ENCODE peak calls at places on chromosomes 7 and 10, in eight cellular contexts. N, T, D, H, M, V, X and Q are unnamed samples.

GRCh38 chr7:31440511-31440910 is 73.4 kb upstream of the ITPRID1 start:
- DNase-seq in V (no peak), M (no peak), D (no peak), X (no peak), T (no peak), N (no peak), H (no peak), Q (no peak)

GRCh38 chr7:47148541-47149207 is 433.2 kb downstream of the TNS3 start:
- DNase-seq in M (no peak), T (no peak), D (no peak), X (no peak), V (no peak), N (no peak), H (no peak), Q (no peak)

GRCh38 chr10:17675638-17676037 is 31.7 kb downstream of the STAM start:
- DNase-seq in N (no peak), M (no peak), V (no peak), X (no peak), T (no peak), D (no peak), H (no peak), Q (no peak)

GRCh38 chr7:13414661-13415105 is 574.8 kb downstream of the ETV1 start:
- DNase-seq in V (no peak), M (peak), X (no peak), H (peak), T (no peak), N (no peak), D (no peak), Q (no peak)

GRCh38 chr7:776992-777520 is 50.0 kb upstream of the PRKAR1B start:
- DNase-seq in M (no peak), N (no peak), D (no peak), X (no peak), T (no peak), H (no peak), V (no peak), Q (no peak)

GRCh38 chr10:72612203-72612826 is 13.6 kb downstream of the MICU1 start:
- DNase-seq in H (peak), N (no peak), D (no peak), M (no peak), V (peak), X (no peak), T (no peak), Q (peak)

GRCh38 chr7:24732646-24733413 is 24.4 kb downstream of the GSDME start:
- DNase-seq in D (peak), M (peak), N (no peak), X (no peak), V (no peak), T (no peak), H (peak), Q (peak)

GRCh38 chr10:64191304-64191703 is 670.1 kb downstream of the REEP3 start:
- DNase-seq in T (no peak), X (no peak), V (peak), M (no peak), D (no peak), H (no peak), N (no peak), Q (no peak)

DNA sequence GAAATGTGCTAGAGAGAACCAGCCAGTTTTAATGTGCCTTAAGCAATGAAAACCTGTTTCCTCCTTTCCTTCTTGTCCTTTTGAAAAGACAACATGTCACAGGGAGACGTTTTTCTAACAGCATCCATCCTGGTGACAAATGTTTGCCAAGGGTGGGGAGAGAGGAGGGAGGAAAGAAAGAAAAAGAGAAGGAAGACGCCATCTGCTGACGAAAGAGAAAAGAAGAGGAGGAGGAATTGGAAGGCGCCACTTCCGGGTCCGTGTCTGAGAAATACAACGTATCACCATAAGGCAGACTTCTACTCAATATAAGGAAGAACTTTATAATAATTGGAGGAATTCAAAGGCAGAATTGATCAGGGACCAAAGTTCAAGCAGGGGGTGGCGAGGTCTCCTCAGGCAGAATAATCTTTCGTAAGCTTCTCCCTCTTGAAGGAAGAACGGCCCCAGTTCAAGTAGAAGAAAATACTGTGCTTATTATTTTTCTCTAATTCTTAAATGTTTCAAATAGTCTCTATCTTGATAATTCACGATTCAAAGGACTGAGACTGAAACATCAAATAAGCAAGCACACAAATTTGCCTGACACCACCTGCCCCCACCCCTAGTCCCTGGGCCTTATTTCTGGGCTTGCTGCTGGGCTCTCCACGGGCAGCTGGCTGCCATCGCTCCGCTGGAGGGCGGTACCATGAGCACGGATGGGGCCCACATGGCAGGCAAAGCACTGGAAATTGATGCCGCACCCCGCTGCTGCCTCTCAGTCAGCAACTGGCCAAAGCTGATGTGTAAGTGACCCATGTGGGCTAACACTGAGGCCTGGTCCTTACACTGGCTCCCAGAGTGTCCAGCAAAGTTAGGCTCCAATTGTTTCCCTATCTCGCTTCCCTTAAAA is 273.7 kb upstream of the KLF14 start:
- DNase-seq in X (peak), M (peak), H (peak), N (peak), V (peak), D (peak), T (no peak), Q (peak)
- TF ChIP-seq CTCF in X (peak), M (peak), H (peak), N (peak), V (peak), D (peak), T (peak), Q (peak)

GRCh38 chr10:132848306-132848705 is 62.4 kb upstream of the NKX6-2 start:
- DNase-seq in M (no peak), T (no peak), X (peak), D (peak), N (no peak), H (no peak), V (peak), Q (no peak)

GRCh38 chr10:132850246-132850645 is 64.3 kb upstream of the NKX6-2 start:
- DNase-seq in M (no peak), V (no peak), H (no peak), X (no peak), T (no peak), N (no peak), D (no peak), Q (no peak)

GRCh38 chr10:132849546-132850031 is 63.6 kb upstream of the NKX6-2 start:
- DNase-seq in T (no peak), M (no peak), V (no peak), X (peak), N (no peak), H (no peak), D (peak), Q (no peak)

GRCh38 chr10:132847856-132848255 is 61.9 kb upstream of the NKX6-2 start:
- DNase-seq in X (peak), D (peak), H (no peak), M (no peak), T (no peak), N (no peak), V (peak), Q (no peak)

GRCh38 chr10:132848951-132849545 is 63.1 kb upstream of the NKX6-2 start:
- DNase-seq in H (no peak), D (no peak), M (no peak), N (no peak), V (no peak), T (no peak), X (peak), Q (no peak)
- H3K4me3 ChIP-seq in H (no peak), D (no peak), M (no peak), N (no peak), V (no peak), T (no peak), X (no peak), Q (no peak)

DNA sequence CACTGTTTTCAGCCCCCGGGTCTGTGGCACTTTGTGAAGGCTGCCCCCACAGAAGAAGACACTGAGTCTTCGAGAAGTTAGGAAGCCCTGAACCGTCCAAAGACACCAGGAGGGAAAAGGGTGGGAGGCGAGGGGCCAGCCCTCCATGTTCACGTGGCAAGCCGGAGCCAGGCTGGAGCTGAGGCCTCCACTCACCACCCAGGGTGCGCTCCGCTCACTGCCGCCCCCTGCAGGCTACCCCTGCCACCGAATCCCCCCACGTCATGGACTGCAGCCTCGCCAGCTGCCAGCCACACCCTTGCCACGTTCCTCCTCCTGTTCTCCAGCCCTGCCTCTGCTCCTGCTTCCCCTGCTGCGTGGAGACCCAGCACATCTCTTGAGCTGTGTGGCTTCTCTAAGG is 59.0 kb upstream of the EN2 start:
- DNase-seq in N (no peak), M (no peak), T (no peak), V (peak), X (no peak), D (peak), H (no peak), Q (no peak)
- TF ChIP-seq CTCF in N (no peak), M (peak), T (no peak), V (peak), X (no peak), D (peak), H (no peak), Q (no peak)

DNA sequence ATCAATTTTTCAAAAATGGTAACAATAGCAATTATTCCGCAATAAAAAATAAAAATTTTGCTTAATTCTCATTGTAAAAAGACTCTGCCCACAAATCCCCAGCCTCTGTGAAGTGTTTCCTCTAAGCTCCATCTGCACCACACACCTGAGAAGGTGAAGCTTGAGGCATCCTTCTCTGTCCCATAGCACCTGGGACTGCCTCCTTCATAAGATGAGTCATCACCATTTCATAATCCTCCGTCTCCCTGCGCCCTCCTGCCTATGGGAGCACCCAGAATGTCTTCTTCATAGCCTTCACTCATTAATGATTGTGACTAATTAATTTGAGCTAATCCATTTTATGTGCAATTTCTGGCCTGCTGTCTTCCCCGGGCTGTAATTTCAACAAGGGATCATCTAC is 90.3 kb downstream of the WDR11 start:
- DNase-seq in D (no peak), T (no peak), M (no peak), H (no peak), N (no peak), V (no peak), X (no peak), Q (no peak)
- H3K4me3 ChIP-seq in D (no peak), T (no peak), M (no peak), H (no peak), N (no peak), V (no peak), X (no peak), Q (no peak)